ENCODE peak calls at places on chromosomes 16 and 17, in four cellular contexts. C is K562, T is GM12891, J is GM12878. O is an unnamed sample.

GRCh38 chr17:15289285-15290185 is 24.4 kb upstream of the PMP22 start:
- DNase-seq in J (no peak), C (peak; percentile 21), T (no peak), O (no peak)

GRCh38 chr16:70715113-70715711 is 29.4 kb upstream of the MTSS2 start:
- DNase-seq in J (no peak), T (no peak), C (no peak), O (no peak)

GRCh38 chr17:35666070-35666469 is 65.4 kb upstream of the RASL10B start:
- DNase-seq in T (no peak), C (no peak), J (no peak), O (no peak)

GRCh38 chr16:1723450-1724147 is 17.6 kb downstream of the MAPK8IP3 start:
- DNase-seq in T (no peak), J (no peak), C (peak; percentile 65), O (peak; percentile 46)

GRCh38 chr17:75645889-75646625 is 12.8 kb downstream of the SMIM5 start:
- DNase-seq in T (peak; percentile 49), J (peak; percentile 42), C (no peak), O (peak; percentile 33)

GRCh38 chr16:1046271-1046955 is 26.1 kb upstream of the SSTR5 start:
- DNase-seq in C (no peak), T (no peak), J (no peak), O (no peak)

GRCh38 chr16:88976359-88977027 is 514 bp downstream of the CBFA2T3 start:
- DNase-seq in J (no peak), C (peak; percentile 60), T (no peak), O (no peak)

GRCh38 chr17:68792042-68792685 is 163.0 kb downstream of the ABCA8 start:
- DNase-seq in C (no peak), J (no peak), T (no peak), O (no peak)

GRCh38 chr17:5418858-5419355 is 555 bp downstream of the NUP88 start:
- DNase-seq in C (peak; percentile 45), J (peak; percentile 84), T (peak; percentile 38), O (peak; percentile 18)

GRCh38 chr17:83122834-83123233 is 43.4 kb downstream of the METRNL start:
- DNase-seq in J (no peak), T (no peak), C (no peak), O (no peak)

GRCh38 chr17:2707721-2708584 is 3.6 kb downstream of the CLUH start:
- DNase-seq in J (no peak), T (no peak), C (peak; percentile 35), O (no peak)

GRCh38 chr16:2713523-2713922 is 6.5 kb downstream of the PRSS27 start:
- DNase-seq in T (no peak), C (no peak), J (no peak), O (no peak)

GRCh38 chr16:57029161-57030160 is 40.1 kb downstream of the NLRC5 start:
- DNase-seq in J (no peak), C (no peak), T (no peak), O (no peak)

GRCh38 chr16:70254965-70255286 is 3.2 kb upstream of the EXOSC6 start:
- DNase-seq in J (no peak), T (no peak), C (no peak), O (no peak)

GRCh38 chr16:12625068-12625467 is 178.6 kb downstream of the CPPED1 start:
- DNase-seq in T (no peak), J (no peak), C (no peak), O (no peak)

GRCh38 chr17:42598905-42599304 is 10.3 kb downstream of the RETREG3 start:
- DNase-seq in J (no peak), C (no peak), T (no peak), O (no peak)

GRCh38 chr16:17276610-17277009 is 194.2 kb downstream of the XYLT1 start:
- DNase-seq in J (no peak), T (no peak), C (no peak), O (no peak)

GRCh38 chr17:17675925-17676534 is 5.2 kb upstream of the RAI1 start:
- DNase-seq in J (no peak), C (no peak), T (no peak), O (peak; percentile 9)

GRCh38 chr17:31048780-31049179 is 46.0 kb upstream of the NF1 start:
- DNase-seq in T (no peak), C (no peak), J (no peak), O (no peak)

GRCh38 chr16:63080736-63081135 is 1044.5 kb upstream of the CDH8 start:
- DNase-seq in C (no peak), T (no peak), J (no peak), O (no peak)

GRCh38 chr17:67156269-67157199 is 88.5 kb downstream of the HELZ start:
- DNase-seq in C (peak; percentile 47), J (no peak), T (no peak), O (no peak)
- TF ChIP-seq SPI1 in C (no peak), J (no peak), T (no peak), O (no peak)

GRCh38 chr17:57603978-57604377 is 141.1 kb downstream of the CCDC182 start:
- DNase-seq in C (no peak), T (no peak), J (peak; percentile 79), O (peak; percentile 78)
- TF ChIP-seq SPI1 in C (no peak), T (peak; percentile 51), J (peak; percentile 63), O (peak; percentile 91)

GRCh38 chr16:54443839-54444238 is 157.3 kb upstream of the IRX3 start:
- DNase-seq in C (no peak), T (no peak), J (no peak), O (no peak)

GRCh38 chr16:54444851-54445523 is 158.4 kb upstream of the IRX3 start:
- DNase-seq in T (no peak), C (no peak), J (no peak), O (no peak)

GRCh38 chr16:54446639-54447038 is 160.1 kb upstream of the IRX3 start:
- DNase-seq in C (no peak), J (no peak), T (no peak), O (peak; percentile 16)

GRCh38 chr16:54443352-54443751 is 156.8 kb upstream of the IRX3 start:
- DNase-seq in T (no peak), C (no peak), J (no peak), O (no peak)

DNA sequence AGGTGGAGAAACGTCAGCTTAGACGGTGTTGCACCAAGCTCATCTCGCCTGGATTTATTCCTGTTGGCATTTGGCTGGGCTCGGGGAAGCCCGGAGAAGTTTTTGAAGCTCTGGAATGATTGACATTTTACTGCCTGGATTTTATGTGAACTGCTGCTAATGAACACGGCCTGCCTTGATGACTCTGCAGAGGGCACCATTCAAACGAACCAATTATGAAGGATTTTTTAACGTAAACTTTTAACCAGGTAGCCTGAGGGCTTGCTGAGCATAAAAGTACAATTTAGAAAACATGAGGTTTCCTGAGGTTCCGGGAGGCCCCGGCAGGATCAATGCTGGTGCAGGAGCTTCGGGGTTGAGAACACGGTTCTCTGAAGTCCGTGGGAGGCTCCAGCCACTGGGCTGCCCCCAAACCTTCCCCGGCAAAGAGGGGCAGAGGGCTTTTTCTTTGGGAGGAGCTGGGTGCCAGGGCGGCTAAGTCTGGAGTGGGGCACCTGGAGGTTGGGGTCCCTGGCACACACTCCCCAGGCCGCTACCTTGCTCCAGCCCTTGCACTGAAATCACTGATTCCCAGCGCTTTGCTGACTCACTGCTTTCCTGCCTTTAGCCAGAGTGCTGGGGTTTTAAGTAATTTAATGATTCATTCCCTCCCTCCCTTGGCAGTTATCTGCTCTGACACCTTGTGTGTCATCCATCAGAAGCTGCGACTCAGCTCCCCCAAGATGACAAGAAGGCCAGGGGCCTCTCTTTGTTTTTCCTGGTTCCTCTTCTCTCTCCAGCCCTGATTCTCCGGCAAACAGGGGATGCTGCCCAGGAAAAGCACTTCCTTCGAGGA is 161.2 kb upstream of the IRX3 start:
- DNase-seq in T (no peak), C (peak; percentile 85), J (no peak), O (peak; percentile 35)
- TF ChIP-seq SPI1 in T (no peak), C (peak; percentile 17), J (no peak), O (no peak)

DNA sequence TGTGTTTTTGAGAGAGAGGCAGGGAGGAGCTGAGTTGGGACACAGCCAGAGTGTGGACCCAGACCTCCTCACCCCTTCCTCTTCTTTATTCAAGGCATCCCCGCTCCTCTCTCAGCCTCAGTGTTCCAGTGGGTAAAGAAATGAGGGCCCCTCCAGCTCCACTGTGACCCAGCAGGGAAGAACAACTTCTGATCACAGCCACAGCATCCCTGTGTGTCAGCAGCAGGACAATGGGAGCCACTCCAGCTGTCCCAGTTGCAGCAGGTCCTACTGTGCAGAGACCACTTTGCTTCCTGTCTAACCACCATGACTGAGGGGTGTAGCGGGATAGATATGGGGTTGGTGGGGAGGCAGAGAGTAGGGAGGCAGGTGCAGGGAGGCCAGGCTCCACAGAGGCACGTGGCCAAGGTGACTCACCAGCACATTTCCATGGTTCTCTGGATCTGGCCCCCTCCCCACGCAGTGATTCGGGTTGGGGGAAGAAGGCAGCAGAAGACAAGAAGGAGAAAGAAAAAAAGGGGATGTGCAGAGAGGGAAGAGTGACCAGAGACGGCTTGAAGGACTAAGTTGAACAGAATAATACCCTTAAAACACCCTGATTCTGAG is 24.5 kb downstream of the PIK3R5 start:
- DNase-seq in T (no peak), J (no peak), C (no peak), O (no peak)
- TF ChIP-seq SPI1 in T (peak; percentile 27), J (no peak), C (no peak), O (no peak)

DNA sequence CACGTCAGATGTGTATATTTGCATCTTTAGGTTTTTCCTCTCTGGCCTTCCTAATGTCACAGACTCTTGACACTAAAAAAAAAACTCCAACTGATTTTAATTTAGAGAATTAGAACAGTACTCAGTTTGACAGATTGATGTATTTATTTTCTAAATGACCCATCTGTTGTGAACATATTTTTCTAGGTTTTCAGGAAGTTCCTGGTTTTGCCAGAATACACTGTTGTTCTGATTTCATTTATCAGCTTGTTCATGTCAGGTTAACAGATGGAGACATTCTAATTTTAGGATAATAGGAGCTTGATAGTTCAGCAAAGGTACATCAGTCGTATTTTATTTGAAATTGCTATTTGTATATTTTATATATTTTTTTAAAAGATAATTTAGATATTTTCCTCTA is 133.4 kb downstream of the TANC2 start:
- DNase-seq in T (no peak), C (no peak), J (no peak), O (no peak)
- TF ChIP-seq SPI1 in T (no peak), C (no peak), J (no peak), O (no peak)